ENCODE peak calls at places on chromosomes 5 and 9, in seven cellular contexts. One of them, this sample, is unnamed.

GRCh38 chr5:43316421-43316820 is 3.2 kb upstream of the HMGCS1 start:
- DNase-seq in stomach: no peak
- DNase-seq in mammary epithelial cell: no peak
- DNase-seq in osteoblast: no peak
- DNase-seq in ovary: no peak
- DNase-seq in fibroblast of lung: no peak
- DNase-seq in HCT116: no peak
- DNase-seq in this sample: no peak

GRCh38 chr9:111502506-111502905 is 18.3 kb upstream of the ECPAS start:
- DNase-seq in stomach: no peak
- DNase-seq in mammary epithelial cell: peak
- DNase-seq in osteoblast: no peak
- DNase-seq in ovary: no peak
- DNase-seq in fibroblast of lung: no peak
- DNase-seq in HCT116: no peak
- DNase-seq in this sample: no peak

GRCh38 chr5:148179234-148179824 is 11.0 kb downstream of the SPINK14 start:
- DNase-seq in stomach: no peak
- DNase-seq in mammary epithelial cell: peak
- DNase-seq in osteoblast: no peak
- DNase-seq in ovary: no peak
- DNase-seq in fibroblast of lung: peak
- DNase-seq in HCT116: peak
- DNase-seq in this sample: peak

GRCh38 chr5:13976867-13977479 is 32.5 kb upstream of the DNAH5 start:
- DNase-seq in stomach: no peak
- DNase-seq in mammary epithelial cell: peak
- DNase-seq in osteoblast: peak
- DNase-seq in ovary: no peak
- DNase-seq in fibroblast of lung: peak
- DNase-seq in HCT116: peak
- DNase-seq in this sample: peak

GRCh38 chr5:106080540-106080939 is 1590.2 kb downstream of the EFNA5 start:
- DNase-seq in stomach: no peak
- DNase-seq in mammary epithelial cell: no peak
- DNase-seq in osteoblast: no peak
- DNase-seq in ovary: no peak
- DNase-seq in fibroblast of lung: no peak
- DNase-seq in HCT116: no peak
- DNase-seq in this sample: no peak

GRCh38 chr9:91933556-91934352 is 16.3 kb downstream of the ROR2 start:
- DNase-seq in stomach: no peak
- DNase-seq in mammary epithelial cell: no peak
- DNase-seq in osteoblast: no peak
- DNase-seq in ovary: no peak
- DNase-seq in fibroblast of lung: no peak
- DNase-seq in HCT116: no peak
- DNase-seq in this sample: no peak

GRCh38 chr9:112533660-112534059 is 47.0 kb downstream of the KIAA1958 start:
- DNase-seq in stomach: no peak
- DNase-seq in mammary epithelial cell: no peak
- DNase-seq in osteoblast: no peak
- DNase-seq in ovary: no peak
- DNase-seq in fibroblast of lung: no peak
- DNase-seq in HCT116: no peak
- DNase-seq in this sample: no peak

GRCh38 chr5:139639619-139640431 is 8.3 kb upstream of the CXXC5 start:
- DNase-seq in stomach: peak
- DNase-seq in mammary epithelial cell: peak
- DNase-seq in osteoblast: peak
- DNase-seq in ovary: peak
- DNase-seq in fibroblast of lung: no peak
- DNase-seq in HCT116: no peak
- DNase-seq in this sample: no peak

GRCh38 chr5:141618030-141618803 is 583 bp downstream of the DIAPH1 start:
- DNase-seq in stomach: peak
- DNase-seq in mammary epithelial cell: peak
- DNase-seq in osteoblast: no peak
- DNase-seq in ovary: peak
- DNase-seq in fibroblast of lung: peak
- DNase-seq in HCT116: peak
- DNase-seq in this sample: peak

GRCh38 chr9:35828716-35829083 is at the start of gene FAM221B:
- DNase-seq in stomach: no peak
- DNase-seq in mammary epithelial cell: no peak
- DNase-seq in osteoblast: peak
- DNase-seq in ovary: no peak
- DNase-seq in fibroblast of lung: no peak
- DNase-seq in HCT116: no peak
- DNase-seq in this sample: no peak

GRCh38 chr5:114266374-114266773 is 95.5 kb upstream of the KCNN2 start:
- DNase-seq in stomach: no peak
- DNase-seq in mammary epithelial cell: no peak
- DNase-seq in osteoblast: no peak
- DNase-seq in ovary: no peak
- DNase-seq in fibroblast of lung: no peak
- DNase-seq in HCT116: no peak
- DNase-seq in this sample: no peak

GRCh38 chr9:82670726-82671125 is 392.2 kb downstream of the RASEF start:
- DNase-seq in stomach: no peak
- DNase-seq in mammary epithelial cell: no peak
- DNase-seq in osteoblast: no peak
- DNase-seq in ovary: no peak
- DNase-seq in fibroblast of lung: peak
- DNase-seq in HCT116: no peak
- DNase-seq in this sample: no peak

GRCh38 chr9:97773091-97773490 is 76.0 kb upstream of the XPA start:
- DNase-seq in stomach: no peak
- DNase-seq in mammary epithelial cell: no peak
- DNase-seq in osteoblast: no peak
- DNase-seq in ovary: no peak
- DNase-seq in fibroblast of lung: no peak
- DNase-seq in HCT116: no peak
- DNase-seq in this sample: peak

GRCh38 chr9:129285979-129286772 is 108.1 kb upstream of the IER5L start:
- DNase-seq in stomach: no peak
- DNase-seq in mammary epithelial cell: no peak
- DNase-seq in osteoblast: peak
- DNase-seq in ovary: peak
- DNase-seq in fibroblast of lung: no peak
- DNase-seq in HCT116: no peak
- DNase-seq in this sample: no peak

GRCh38 chr9:8262625-8263622 is 463.3 kb upstream of the DMAC1 start:
- DNase-seq in stomach: no peak
- DNase-seq in mammary epithelial cell: no peak
- DNase-seq in osteoblast: no peak
- DNase-seq in ovary: no peak
- DNase-seq in fibroblast of lung: no peak
- DNase-seq in HCT116: no peak
- DNase-seq in this sample: no peak

GRCh38 chr9:16001856-16002255 is 449.0 kb downstream of the CCDC171 start:
- DNase-seq in stomach: no peak
- DNase-seq in mammary epithelial cell: no peak
- DNase-seq in osteoblast: no peak
- DNase-seq in ovary: no peak
- DNase-seq in fibroblast of lung: peak
- DNase-seq in HCT116: no peak
- DNase-seq in this sample: no peak

GRCh38 chr5:54753034-54753433 is 232.4 kb downstream of the ESM1 start:
- DNase-seq in stomach: no peak
- DNase-seq in mammary epithelial cell: no peak
- DNase-seq in osteoblast: no peak
- DNase-seq in ovary: no peak
- DNase-seq in fibroblast of lung: peak
- DNase-seq in HCT116: no peak
- DNase-seq in this sample: no peak

GRCh38 chr5:124583469-124584350 is 162.7 kb downstream of the ZNF608 start:
- DNase-seq in stomach: no peak
- DNase-seq in mammary epithelial cell: peak
- DNase-seq in osteoblast: peak
- DNase-seq in ovary: no peak
- DNase-seq in fibroblast of lung: peak
- DNase-seq in HCT116: peak
- DNase-seq in this sample: peak

GRCh38 chr5:103151156-103151555 is 31.1 kb downstream of the PPIP5K2 start:
- DNase-seq in stomach: no peak
- DNase-seq in mammary epithelial cell: no peak
- DNase-seq in osteoblast: no peak
- DNase-seq in ovary: no peak
- DNase-seq in fibroblast of lung: no peak
- DNase-seq in HCT116: no peak
- DNase-seq in this sample: no peak

DNA sequence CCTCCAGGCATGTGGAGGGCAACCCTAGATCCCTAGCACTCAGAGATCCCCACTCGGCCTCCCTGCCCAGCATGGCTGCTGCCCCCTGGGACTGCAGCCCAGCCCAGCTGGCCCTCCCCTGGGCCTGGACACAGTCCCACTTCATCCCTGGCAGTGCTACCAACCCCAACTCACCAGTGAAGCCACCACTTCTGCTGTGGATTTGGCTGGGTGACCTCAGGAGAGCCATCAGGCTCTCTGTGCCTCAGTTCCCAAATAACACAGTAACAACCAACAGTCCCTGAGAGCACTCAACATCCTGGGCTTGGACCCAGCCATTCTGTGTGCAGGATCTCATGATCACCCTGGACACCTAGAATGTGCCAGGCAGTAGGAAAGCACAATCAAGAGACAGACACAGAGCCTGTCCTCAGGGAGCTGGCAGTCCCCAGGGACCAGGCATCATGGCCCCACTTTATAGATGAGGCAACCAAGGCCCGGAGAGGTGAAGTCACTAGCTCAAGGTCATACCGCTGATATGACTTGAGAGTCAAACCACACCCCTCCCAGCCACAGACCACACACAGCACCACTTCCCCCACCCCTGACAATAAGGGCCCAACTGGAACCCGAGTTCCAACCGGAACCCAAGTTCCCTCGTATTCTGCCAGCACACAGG is 4.7 kb upstream of the PSMB7 start:
- DNase-seq in stomach: no peak
- DNase-seq in mammary epithelial cell: no peak
- DNase-seq in osteoblast: peak
- DNase-seq in ovary: no peak
- DNase-seq in fibroblast of lung: no peak
- DNase-seq in HCT116: no peak
- DNase-seq in this sample: no peak
- TF ChIP-seq CTCF in stomach: no peak
- TF ChIP-seq CTCF in mammary epithelial cell: no peak
- TF ChIP-seq CTCF in osteoblast: no peak
- TF ChIP-seq CTCF in ovary: no peak
- TF ChIP-seq CTCF in fibroblast of lung: no peak
- TF ChIP-seq CTCF in HCT116: no peak
- TF ChIP-seq CTCF in this sample: peak

DNA sequence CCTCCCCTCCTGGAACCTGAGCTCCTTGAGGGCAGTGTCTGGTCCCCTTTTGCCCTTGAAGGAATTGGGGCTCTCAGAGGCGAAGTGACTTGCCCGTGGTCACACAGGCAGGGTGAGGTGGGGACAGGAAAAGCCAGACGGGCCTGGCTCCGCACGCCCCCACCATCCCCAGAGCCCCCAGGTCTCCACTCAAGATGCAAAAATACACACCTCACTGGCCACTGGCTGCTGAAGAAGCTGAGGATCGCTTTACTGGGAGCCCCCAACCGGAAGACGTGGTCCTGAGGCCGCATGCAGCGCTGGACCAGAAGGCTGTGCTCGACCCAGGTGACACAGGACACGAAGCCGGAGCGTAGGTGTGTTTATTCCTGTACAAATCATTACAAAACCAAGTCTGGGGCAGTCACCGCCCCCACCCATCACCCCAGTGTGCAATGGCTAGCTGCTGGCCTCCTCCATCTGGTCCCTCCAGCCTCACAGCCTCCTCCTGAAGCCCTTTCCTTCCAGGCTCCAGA is 7.6 kb upstream of the AK1 start:
- DNase-seq in stomach: no peak
- DNase-seq in mammary epithelial cell: no peak
- DNase-seq in osteoblast: peak
- DNase-seq in ovary: no peak
- DNase-seq in fibroblast of lung: no peak
- DNase-seq in HCT116: no peak
- DNase-seq in this sample: no peak
- H3K27ac ChIP-seq in stomach: peak
- H3K27ac ChIP-seq in mammary epithelial cell: no peak
- H3K27ac ChIP-seq in osteoblast: no peak
- H3K27ac ChIP-seq in ovary: no peak
- H3K27ac ChIP-seq in fibroblast of lung: no peak
- H3K27ac ChIP-seq in HCT116: peak
- H3K27ac ChIP-seq in this sample: peak

DNA sequence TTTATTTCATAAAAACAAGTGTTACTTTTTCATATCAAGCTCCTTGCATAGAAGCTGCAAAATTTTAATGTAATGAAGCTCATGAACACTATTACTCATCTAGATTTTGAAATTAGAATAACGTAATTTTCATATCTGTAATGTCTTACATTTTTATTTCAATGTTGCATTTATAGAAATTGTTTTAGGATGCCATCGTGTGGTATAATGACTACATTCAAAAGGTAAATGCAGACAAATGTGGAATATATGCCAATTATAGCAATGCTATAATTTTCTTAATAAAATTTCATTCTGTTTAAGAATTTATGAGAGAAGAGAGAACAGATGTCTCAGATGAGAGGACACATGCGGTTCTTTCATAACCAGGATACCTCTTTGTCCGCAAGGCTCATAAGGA is 230.2 kb downstream of the TMEM232 start:
- DNase-seq in stomach: no peak
- DNase-seq in mammary epithelial cell: no peak
- DNase-seq in osteoblast: no peak
- DNase-seq in ovary: no peak
- DNase-seq in fibroblast of lung: no peak
- DNase-seq in HCT116: no peak
- DNase-seq in this sample: no peak
- TF ChIP-seq CTCF in stomach: no peak
- TF ChIP-seq CTCF in mammary epithelial cell: no peak
- TF ChIP-seq CTCF in osteoblast: no peak
- TF ChIP-seq CTCF in ovary: no peak
- TF ChIP-seq CTCF in fibroblast of lung: no peak
- TF ChIP-seq CTCF in HCT116: no peak
- TF ChIP-seq CTCF in this sample: no peak

GRCh38 chr9:522658-523057 is 308.0 kb downstream of the DOCK8 start:
- DNase-seq in stomach: no peak
- DNase-seq in mammary epithelial cell: no peak
- DNase-seq in osteoblast: no peak
- DNase-seq in ovary: no peak
- DNase-seq in fibroblast of lung: peak
- DNase-seq in HCT116: no peak
- DNase-seq in this sample: no peak

GRCh38 chr9:526904-527591 is 312.4 kb downstream of the DOCK8 start:
- DNase-seq in stomach: no peak
- DNase-seq in mammary epithelial cell: no peak
- DNase-seq in osteoblast: no peak
- DNase-seq in ovary: no peak
- DNase-seq in fibroblast of lung: no peak
- DNase-seq in HCT116: no peak
- DNase-seq in this sample: no peak

GRCh38 chr9:523444-523843 is 308.8 kb downstream of the DOCK8 start:
- DNase-seq in stomach: no peak
- DNase-seq in mammary epithelial cell: no peak
- DNase-seq in osteoblast: no peak
- DNase-seq in ovary: no peak
- DNase-seq in fibroblast of lung: no peak
- DNase-seq in HCT116: no peak
- DNase-seq in this sample: no peak

GRCh38 chr9:522190-522589 is 307.5 kb downstream of the DOCK8 start:
- DNase-seq in stomach: no peak
- DNase-seq in mammary epithelial cell: no peak
- DNase-seq in osteoblast: no peak
- DNase-seq in ovary: no peak
- DNase-seq in fibroblast of lung: no peak
- DNase-seq in HCT116: no peak
- DNase-seq in this sample: no peak

GRCh38 chr9:524008-524407 is 309.3 kb downstream of the DOCK8 start:
- DNase-seq in stomach: no peak
- DNase-seq in mammary epithelial cell: no peak
- DNase-seq in osteoblast: no peak
- DNase-seq in ovary: no peak
- DNase-seq in fibroblast of lung: no peak
- DNase-seq in HCT116: no peak
- DNase-seq in this sample: no peak
- H3K27ac ChIP-seq in stomach: no peak
- H3K27ac ChIP-seq in mammary epithelial cell: no peak
- H3K27ac ChIP-seq in osteoblast: no peak
- H3K27ac ChIP-seq in ovary: no peak
- H3K27ac ChIP-seq in fibroblast of lung: no peak
- H3K27ac ChIP-seq in HCT116: no peak
- H3K27ac ChIP-seq in this sample: no peak